ENCODE peak calls at places on chromosome 3, in five cellular contexts. K is RCC 7860, X is body of pancreas, L is endothelial cell of umbilical vein, E is T-helper 9 cell. P is an unnamed sample.

GRCh38 chr3:162125790-162126189 is 629.2 kb downstream of the OTOL1 start:
- DNase-seq in K (no peak), X (no peak), L (no peak), E (no peak), P (no peak)

GRCh38 chr3:86995537-86995936 is 4.6 kb upstream of the VGLL3 start:
- DNase-seq in K (peak), X (no peak), L (no peak), E (no peak), P (no peak)

GRCh38 chr3:128076783-128077624 is 24.8 kb downstream of the SEC61A1 start:
- DNase-seq in K (no peak), X (peak), L (peak), E (peak), P (peak)

GRCh38 chr3:165125836-165126235 is 47.5 kb upstream of the SI start:
- DNase-seq in K (no peak), X (no peak), L (no peak), E (no peak), P (no peak)

GRCh38 chr3:151890721-151891141 is 17.3 kb downstream of the SUCNR1 start:
- DNase-seq in K (no peak), X (no peak), L (no peak), E (no peak), P (no peak)

GRCh38 chr3:64457811-64458210 is 230.0 kb downstream of the ADAMTS9 start:
- DNase-seq in K (no peak), X (no peak), L (no peak), E (no peak), P (no peak)

GRCh38 chr3:67947808-67948508 is 293.5 kb upstream of the SUCLG2 start:
- DNase-seq in K (no peak), X (peak), L (no peak), E (peak), P (peak)

GRCh38 chr3:17964113-17964512 is 221.7 kb upstream of the TBC1D5 start:
- DNase-seq in K (no peak), X (no peak), L (no peak), E (no peak), P (no peak)

GRCh38 chr3:136476280-136476679 is 226.1 kb downstream of the PCCB start:
- DNase-seq in K (no peak), X (no peak), L (no peak), E (no peak), P (no peak)

GRCh38 chr3:40939113-40940070 is 259.9 kb upstream of the CTNNB1 start:
- DNase-seq in K (no peak), X (peak), L (peak), E (no peak), P (no peak)

GRCh38 chr3:12342151-12342550 is 53.3 kb downstream of the PPARG start:
- DNase-seq in K (no peak), X (no peak), L (no peak), E (no peak), P (no peak)

GRCh38 chr3:33372218-33373081 is 67.8 kb downstream of the UBP1 start:
- DNase-seq in K (peak), X (peak), L (peak), E (peak), P (peak)

GRCh38 chr3:45473841-45474240 is 85.5 kb downstream of the LARS2 start:
- DNase-seq in K (no peak), X (no peak), L (no peak), E (no peak), P (no peak)

GRCh38 chr3:37904614-37905047 is 43.0 kb downstream of the CTDSPL start:
- DNase-seq in K (peak), X (no peak), L (no peak), E (no peak), P (no peak)

GRCh38 chr3:171184372-171184771 is 157.9 kb upstream of the SLC2A2 start:
- DNase-seq in K (no peak), X (no peak), L (no peak), E (no peak), P (no peak)

P was measured in activated CD4-positive, alpha-beta T cell treated with anti-CD3 and anti-CD28 coated beads, Interleukin-2, amount 50 U/mL, for 4 hours.